ENCODE peak calls at places on chromosomes 7 and 10, in nine cellular contexts. S, R, X, F, L, K, I, G and B are unnamed samples.

GRCh38 chr7:158266817-158267736 is 320.5 kb downstream of the PTPRN2 start:
- DNase-seq in L (no peak), S (no peak), G (no peak), F (peak; percentile 51), K (peak; percentile 79), R (no peak), X (no peak), I (peak; percentile 52), B (peak; percentile 59)

GRCh38 chr10:46543379-46544014 is 13.0 kb downstream of the GPRIN2 start:
- DNase-seq in I (no peak), X (no peak), S (no peak), K (peak; percentile 41), L (no peak), F (no peak), G (peak; percentile 31), R (no peak), B (peak; percentile 8)

GRCh38 chr7:82230826-82231581 is 212.6 kb downstream of the CACNA2D1 start:
- DNase-seq in K (no peak), F (no peak), G (no peak), S (no peak), I (no peak), R (no peak), X (no peak), L (peak; percentile 33), B (no peak)

GRCh38 chr10:132293416-132294195 is 14.1 kb downstream of the STK32C start:
- DNase-seq in R (no peak), X (no peak), L (no peak), K (peak; percentile 52), G (peak; percentile 82), F (no peak), S (no peak), I (peak; percentile 76), B (peak; percentile 7)

GRCh38 chr10:88012627-88013026 is 149.2 kb downstream of the PTEN start:
- DNase-seq in R (no peak), G (no peak), S (no peak), F (no peak), X (no peak), K (no peak), L (no peak), I (no peak), B (no peak)

GRCh38 chr10:59323036-59323459 is 39.3 kb downstream of the FAM13C start:
- DNase-seq in F (peak; percentile 46), R (no peak), L (no peak), S (no peak), G (no peak), X (peak; percentile 77), I (no peak), K (no peak), B (peak; percentile 8)

GRCh38 chr10:52965489-52965888 is 192.9 kb upstream of the MBL2 start:
- DNase-seq in I (no peak), K (peak; percentile 46), R (no peak), X (peak; percentile 10), F (no peak), S (no peak), L (no peak), G (no peak), B (no peak)

GRCh38 chr10:56035489-56035888 is 325.6 kb downstream of the ZWINT start:
- DNase-seq in X (no peak), R (no peak), I (no peak), S (no peak), G (no peak), L (no peak), K (no peak), F (no peak), B (no peak)

GRCh38 chr7:82511542-82511941 is 68.0 kb upstream of the CACNA2D1 start:
- DNase-seq in L (no peak), R (no peak), G (no peak), K (no peak), S (no peak), X (no peak), F (no peak), I (no peak), B (no peak)

GRCh38 chr10:94115725-94116124 is 122.0 kb downstream of the PLCE1 start:
- DNase-seq in L (no peak), R (peak; percentile 40), G (no peak), I (no peak), K (no peak), X (no peak), S (no peak), F (no peak), B (no peak)

GRCh38 chr10:108249940-108250339 is 1085.4 kb upstream of the SORCS1 start:
- DNase-seq in I (no peak), L (peak; percentile 16), R (no peak), F (no peak), S (no peak), K (no peak), G (no peak), X (no peak), B (no peak)

GRCh38 chr10:71721313-71721712 is 1.7 kb upstream of the C10orf105 start:
- DNase-seq in X (no peak), L (no peak), I (no peak), K (no peak), F (no peak), G (no peak), R (no peak), S (no peak), B (no peak)

GRCh38 chr7:83546586-83546985 is 102.4 kb downstream of the SEMA3E start:
- DNase-seq in X (no peak), S (no peak), F (no peak), R (no peak), K (no peak), G (no peak), I (no peak), L (no peak), B (no peak)

GRCh38 chr7:149879271-149879711 is 5.5 kb downstream of the ATP6V0E2 start:
- DNase-seq in S (peak; percentile 57), X (no peak), I (no peak), L (no peak), F (peak; percentile 3), R (no peak), G (no peak), K (no peak), B (no peak)

GRCh38 chr10:83545901-83546391 is 593.4 kb upstream of the GHITM start:
- DNase-seq in G (peak; percentile 55), X (no peak), L (no peak), K (no peak), I (no peak), R (no peak), F (no peak), S (no peak), B (no peak)

GRCh38 chr10:98467506-98468318 is 21.0 kb upstream of the HPS1 start:
- DNase-seq in R (peak; percentile 89), G (peak; percentile 88), I (peak; percentile 89), L (peak; percentile 91), K (peak; percentile 86), X (peak; percentile 79), S (peak; percentile 89), F (peak; percentile 83), B (peak; percentile 79)
- TF ChIP-seq POLR2AphosphoS5 in R (no peak), G (no peak), I (no peak), L (no peak), K (no peak), X (no peak), S (peak; percentile 26), F (peak; percentile 53), B (no peak)

GRCh38 chr10:129074939-129075338 is 392.1 kb upstream of the MGMT start:
- DNase-seq in X (no peak), I (no peak), S (no peak), L (no peak), F (no peak), K (no peak), R (no peak), G (no peak), B (no peak)
- TF ChIP-seq CTCF in X (no peak), I (no peak), S (no peak), L (no peak), F (no peak), K (no peak), R (no peak), G (no peak), B (no peak)

GRCh38 chr7:78751253-78751652 is 702.2 kb downstream of the MAGI2 start:
- DNase-seq in S (no peak), L (no peak), K (no peak), I (no peak), X (no peak), R (no peak), G (no peak), F (no peak), B (no peak)

GRCh38 chr7:78742694-78743093 is 710.8 kb downstream of the MAGI2 start:
- DNase-seq in X (no peak), L (no peak), S (no peak), I (no peak), R (no peak), K (no peak), G (no peak), F (no peak), B (no peak)

GRCh38 chr7:78747568-78747967 is 705.9 kb downstream of the MAGI2 start:
- DNase-seq in X (no peak), L (peak; percentile 30), I (no peak), R (no peak), G (no peak), K (no peak), F (no peak), S (no peak), B (no peak)

GRCh38 chr7:78749052-78749746 is 704.3 kb downstream of the MAGI2 start:
- DNase-seq in L (peak; percentile 42), G (no peak), S (no peak), X (no peak), K (no peak), R (no peak), I (no peak), F (no peak), B (no peak)

DNA sequence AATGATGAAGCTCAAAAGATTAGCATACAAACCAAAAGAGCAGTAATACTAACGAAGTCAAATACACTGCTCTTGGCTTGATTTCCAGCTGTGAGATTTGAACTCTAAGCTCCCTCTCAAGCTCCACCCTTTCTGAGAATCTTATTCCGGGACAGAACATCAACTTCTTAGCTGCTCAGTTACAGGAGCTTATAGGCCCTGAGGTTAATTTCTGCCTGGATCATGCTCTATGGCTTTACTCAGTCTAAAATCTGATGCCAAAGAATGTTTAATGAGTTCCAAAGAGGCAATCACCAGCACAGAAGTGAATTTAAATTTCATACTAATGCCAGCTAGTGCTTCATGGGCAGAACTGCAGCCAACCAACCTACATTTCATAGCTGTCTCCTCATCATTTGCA is 707.2 kb downstream of the MAGI2 start:
- DNase-seq in S (no peak), I (no peak), R (no peak), L (no peak), K (no peak), X (no peak), G (no peak), F (no peak), B (no peak)
- H3K4me3 ChIP-seq in S (no peak overlapping the region), I (no peak overlapping the region), R (no peak overlapping the region), L (no peak overlapping the region), K (no peak overlapping the region), X (no peak overlapping the region), G (no peak overlapping the region), F (no peak overlapping the region), B (no peak overlapping the region)

DNA sequence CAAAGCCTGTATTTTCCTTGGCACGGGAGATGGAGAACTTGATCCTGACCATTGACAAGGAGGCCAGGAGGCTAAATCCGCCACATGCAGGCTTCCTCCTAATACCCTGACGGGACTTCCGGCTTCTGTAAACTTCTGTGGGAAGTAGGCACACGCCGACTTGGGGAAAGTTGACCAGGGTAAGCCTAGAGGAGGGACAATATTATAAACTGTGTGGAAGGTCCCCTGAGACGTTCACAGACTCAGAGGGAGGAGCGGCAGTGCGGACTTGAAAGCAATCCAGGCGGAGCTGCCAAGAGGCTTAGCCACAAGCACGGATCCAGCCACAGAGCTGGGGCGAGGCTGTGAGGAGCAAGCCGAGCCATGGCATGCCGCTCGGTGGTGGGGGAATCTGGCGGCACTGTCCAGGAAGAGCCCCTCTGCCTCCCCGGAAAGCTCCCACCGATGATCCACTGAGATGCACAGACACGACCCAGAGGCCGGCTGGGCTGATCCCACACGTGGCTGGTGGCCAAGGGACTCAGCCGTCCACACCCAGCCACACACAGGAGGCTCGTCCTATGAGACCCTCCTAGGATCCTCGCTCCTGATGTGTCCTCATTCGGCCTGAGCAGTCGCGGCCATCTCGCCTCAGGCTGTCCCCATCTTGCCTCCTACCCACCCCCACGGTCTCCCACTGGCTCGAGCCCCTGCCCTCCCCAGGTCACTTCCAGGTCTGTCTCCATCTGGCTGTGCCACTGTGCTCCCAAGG is 40.0 kb upstream of the INSIG1 start:
- DNase-seq in L (no peak), F (peak; percentile 56), X (no peak), G (peak; percentile 86), I (peak; percentile 84), K (peak; percentile 75), R (no peak), S (no peak), B (peak; percentile 18)
- TF ChIP-seq POLR2AphosphoS5 in L (no peak), F (peak; percentile 55), X (no peak), G (no peak), I (no peak), K (no peak), R (no peak), S (peak; percentile 66), B (no peak)